ENCODE peak calls at places on chromosomes 12 and 14, in five cellular contexts. D is heart left ventricle, H is breast epithelium, L is AG04449, W is heart right ventricle. A is an unnamed sample.
A peak's percentile ranks its signal among the peaks of the same experiment; 100 is the strongest.

GRCh38 chr12:53011889-53012288 is 5.6 kb downstream of the EIF4B start:
- DNase-seq in D (no peak), L (no peak), W (no peak), H (no peak), A (no peak)

GRCh38 chr14:71803539-71804260 is 128.5 kb upstream of the RGS6 start:
- DNase-seq in D (no peak), L (peak; percentile 5), W (no peak), H (no peak), A (peak; percentile 66)

GRCh38 chr12:8780389-8780788 is 42.0 kb upstream of the A2ML1 start:
- DNase-seq in L (peak; percentile 21), H (no peak), W (no peak), D (no peak), A (peak; percentile 27)

GRCh38 chr14:93732524-93732923 is 55.8 kb downstream of the PRIMA1 start:
- DNase-seq in L (no peak), W (no peak), D (no peak), H (no peak), A (no peak)

GRCh38 chr14:72476657-72477499 is 417.0 kb downstream of the DPF3 start:
- DNase-seq in L (peak; percentile 71), D (peak; percentile 57), W (no peak), H (peak; percentile 62), A (peak; percentile 95)

GRCh38 chr14:92223027-92223426 is 99.9 kb upstream of the SLC24A4 start:
- DNase-seq in L (no peak), W (no peak), H (no peak), D (peak; percentile 62), A (no peak)

GRCh38 chr14:79598339-79598738 is 613.0 kb downstream of the DIO2 start:
- DNase-seq in H (no peak), L (no peak), D (no peak), W (no peak), A (no peak)

GRCh38 chr12:124321040-124321481 is 26.2 kb downstream of the RFLNA start:
- DNase-seq in L (no peak), D (peak; percentile 65), H (no peak), W (peak; percentile 79), A (peak; percentile 16)

GRCh38 chr12:86389949-86390348 is 133.8 kb upstream of the MGAT4C start:
- DNase-seq in D (no peak), L (no peak), W (no peak), H (no peak), A (peak; percentile 36)

GRCh38 chr14:50031534-50032313 is 84.6 kb downstream of the VCPKMT start:
- DNase-seq in H (no peak), L (no peak), D (no peak), W (no peak), A (no peak)

GRCh38 chr12:10718279-10718821 is 4.8 kb downstream of the YBX3 start:
- DNase-seq in H (no peak), W (no peak), D (no peak), L (no peak), A (peak; percentile 29)

GRCh38 chr12:65867428-65867827 is 43.1 kb downstream of the HMGA2 start:
- DNase-seq in D (no peak), L (peak; percentile 64), H (no peak), W (no peak), A (peak; percentile 74)

GRCh38 chr14:48580692-48581091 is 905.3 kb upstream of the MDGA2 start:
- DNase-seq in W (no peak), D (no peak), L (no peak), H (no peak), A (no peak)

GRCh38 chr12:54661048-54661447 is 12.9 kb upstream of the DCD start:
- DNase-seq in D (no peak), H (no peak), L (no peak), W (no peak), A (no peak)

GRCh38 chr12:124326899-124327298 is 32.0 kb downstream of the RFLNA start:
- DNase-seq in W (no peak), L (no peak), D (no peak), H (no peak), A (no peak)

DNA sequence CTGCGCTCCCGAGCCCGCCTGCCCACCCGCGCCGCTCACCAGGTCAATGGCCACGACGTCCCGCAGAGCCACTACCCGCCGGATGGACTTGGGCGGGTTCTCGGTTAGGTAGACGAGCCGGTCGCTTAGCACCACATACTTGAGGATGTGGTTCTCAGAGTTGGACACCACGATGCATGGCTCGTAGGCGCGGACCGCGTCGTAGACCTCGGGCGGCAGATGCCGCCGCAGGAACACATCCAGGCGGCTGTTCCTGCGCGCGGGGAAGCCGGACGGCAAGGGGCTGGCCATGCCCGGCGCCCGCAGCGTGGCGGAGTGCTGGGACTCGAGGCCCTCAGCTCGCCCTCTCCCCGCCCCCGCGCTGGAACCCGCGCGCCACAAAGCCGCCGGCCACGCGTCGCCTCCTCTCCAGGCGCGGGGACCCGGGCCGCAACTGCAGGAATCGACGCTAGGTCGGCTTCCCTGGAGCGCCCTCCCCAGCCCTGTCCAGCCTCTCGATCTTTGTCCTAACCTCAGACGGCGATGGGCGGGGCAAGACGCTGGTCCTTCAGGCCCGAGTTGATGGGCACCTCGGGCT is at the start of gene C12orf56:
- DNase-seq in H (no peak), D (no peak), W (peak; percentile 14), L (no peak), A (no peak)
- H3K4me3 ChIP-seq in H (peak within 1 kb of the TSS; percentile 72), D (peak within 1 kb of the TSS; percentile 41), W (peak within 1 kb of the TSS; percentile 44), L (peak within 1 kb of the TSS; percentile 56), A (peak within 1 kb of the TSS; percentile 40)

DNA sequence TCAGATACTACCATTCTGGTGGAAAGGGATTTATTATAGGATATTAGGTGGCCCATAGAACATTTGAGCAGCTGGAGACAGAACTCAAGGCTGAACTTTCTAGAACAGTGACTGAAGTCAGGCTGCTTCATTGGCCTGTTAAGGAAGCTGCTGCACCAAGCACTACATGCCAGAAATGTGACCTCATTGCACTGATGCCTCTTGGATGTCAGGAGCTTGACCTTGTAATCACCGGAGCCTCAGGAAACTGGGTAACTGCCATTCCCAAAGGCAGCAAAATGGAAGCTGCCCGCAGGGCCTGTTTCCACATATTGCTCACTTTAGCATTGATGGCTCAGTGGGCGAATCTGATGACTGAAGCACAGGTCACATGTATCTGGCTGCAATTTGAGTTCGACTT is 337.4 kb upstream of the NAV3 start:
- DNase-seq in H (no peak), L (no peak), W (no peak), D (no peak), A (no peak)
- TF ChIP-seq CTCF in H (no peak), L (no peak), W (no peak), D (no peak), A (no peak)

GRCh38 chr12:104719700-104720345 is 238.3 kb downstream of the SLC41A2 start:
- DNase-seq in W (no peak), H (no peak), D (no peak), L (no peak), A (no peak)
- H3K4me3 ChIP-seq in W (peak overlapping the region; percentile 43), H (peak overlapping the region; percentile 54), D (peak overlapping the region; percentile 42), L (no peak overlapping the region), A (peak overlapping the region; percentile 8)

GRCh38 chr12:21073822-21074460 is 57.1 kb upstream of the SLCO1B1 start:
- DNase-seq in L (peak; percentile 7), W (no peak), D (no peak), H (no peak), A (peak; percentile 99)
- TF ChIP-seq CTCF in L (no peak), W (no peak), D (no peak), H (no peak), A (peak; percentile 68)

GRCh38 chr14:105602799-105603763 is 76.7 kb downstream of the TMEM121 start:
- DNase-seq in H (no peak), L (no peak), W (no peak), D (no peak), A (no peak)
- H3K4me3 ChIP-seq in H (no peak overlapping the region), L (no peak overlapping the region), W (no peak overlapping the region), D (no peak overlapping the region), A (no peak overlapping the region)

DNA sequence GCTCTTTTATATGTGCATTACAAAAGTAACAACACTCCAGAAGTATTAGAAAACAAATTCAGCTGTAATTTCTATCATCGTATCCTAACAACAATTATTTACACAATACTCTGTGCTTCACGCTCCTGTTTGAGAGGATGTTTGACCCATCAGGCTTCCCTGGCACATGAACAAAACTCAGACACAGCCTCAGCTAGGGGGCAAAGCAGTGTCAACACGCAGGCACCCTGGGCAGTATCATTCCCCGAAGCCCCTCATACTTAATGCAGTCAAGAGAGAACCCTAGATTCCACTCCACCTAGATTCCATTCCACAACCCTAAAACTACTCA is 15.4 kb downstream of the MANSC1 start:
- DNase-seq in D (no peak), W (no peak), L (no peak), H (no peak), A (no peak)
- TF ChIP-seq CTCF in D (peak; percentile 1), W (no peak), L (no peak), H (no peak), A (no peak)

A was measured in astrocyte of the cerebellum.